ENCODE peak calls at places on chromosomes 16 and 17, in five cellular contexts. N, I, J, F and D are unnamed samples.

GRCh38 chr17:49898547-49899490 is 51.0 kb upstream of the TAC4 start:
- DNase-seq in F (no peak), J (no peak), I (no peak), N (no peak), D (no peak)

GRCh38 chr17:49730078-49730786 is 22.5 kb upstream of the SLC35B1 start:
- DNase-seq in I (peak), N (peak), F (no peak), J (no peak), D (no peak)

GRCh38 chr17:78253946-78254672 is 22.7 kb downstream of the TMEM235 start:
- DNase-seq in I (peak), F (peak), J (peak), N (no peak), D (peak)

GRCh38 chr17:58282442-58282841 is 1.7 kb upstream of the MPO start:
- DNase-seq in N (no peak), J (peak), F (no peak), I (no peak), D (no peak)

GRCh38 chr17:10171057-10171456 is 27.3 kb downstream of the GAS7 start:
- DNase-seq in I (peak), J (no peak), F (no peak), N (no peak), D (no peak)

GRCh38 chr16:4795828-4796572 is 831 bp downstream of the SMIM22 start:
- DNase-seq in N (no peak), J (no peak), F (no peak), I (no peak), D (no peak)

GRCh38 chr17:50675627-50676026 is 32.1 kb downstream of the ANKRD40 start:
- DNase-seq in J (peak), N (no peak), I (no peak), F (no peak), D (no peak)

GRCh38 chr17:50170662-50171370 is 5.0 kb downstream of the SGCA start:
- DNase-seq in J (no peak), N (no peak), I (no peak), F (no peak), D (no peak)

GRCh38 chr17:81423698-81424071 is 28.4 kb downstream of the BAHCC1 start:
- DNase-seq in N (no peak), I (no peak), F (no peak), J (no peak), D (no peak)

GRCh38 chr17:81424613-81425017 is 29.4 kb downstream of the BAHCC1 start:
- DNase-seq in J (no peak), N (no peak), F (no peak), I (no peak), D (no peak)

GRCh38 chr17:81420769-81421462 is 25.7 kb downstream of the BAHCC1 start:
- DNase-seq in I (peak), F (no peak), J (peak), N (no peak), D (no peak)

GRCh38 chr17:81424151-81424550 is 28.9 kb downstream of the BAHCC1 start:
- DNase-seq in F (no peak), J (no peak), N (no peak), I (no peak), D (no peak)

GRCh38 chr17:81422776-81423697 is 27.8 kb downstream of the BAHCC1 start:
- DNase-seq in N (no peak), I (peak), F (no peak), J (peak), D (no peak)
- H3K4me3 ChIP-seq in N (peak), I (peak), F (no peak), J (no peak), D (no peak)

GRCh38 chr17:42670925-42671657 is 5.7 kb downstream of the PLEKHH3 start:
- DNase-seq in F (no peak), J (no peak), N (no peak), I (no peak), D (no peak)

GRCh38 chr17:42672038-42672437 is 4.8 kb downstream of the PLEKHH3 start:
- DNase-seq in J (no peak), N (no peak), F (no peak), I (no peak), D (no peak)

GRCh38 chr17:42673266-42673884 is 3.4 kb downstream of the PLEKHH3 start:
- DNase-seq in F (no peak), J (no peak), I (no peak), N (no peak), D (no peak)

GRCh38 chr17:42669705-42670198 is 7.0 kb downstream of the PLEKHH3 start:
- DNase-seq in I (no peak), N (no peak), J (no peak), F (no peak), D (peak)

GRCh38 chr17:42670199-42670924 is 6.4 kb downstream of the PLEKHH3 start:
- DNase-seq in J (no peak), F (peak), N (no peak), I (no peak), D (no peak)
- H3K4me3 ChIP-seq in J (no peak), F (no peak), N (no peak), I (no peak), D (peak)

GRCh38 chr16:1533443-1533951 is at the start of gene TMEM204:
- DNase-seq in N (no peak), F (no peak), I (peak), J (peak), D (no peak)
- H3K4me3 ChIP-seq in N (peak), F (no peak), I (peak), J (peak), D (no peak)

GRCh38 chr16:88881675-88882357 is 15.4 kb upstream of the PABPN1L start:
- DNase-seq in F (no peak), J (no peak), I (no peak), N (no peak), D (no peak)
- H3K4me3 ChIP-seq in F (no peak), J (no peak), I (no peak), N (no peak), D (peak)

DNA sequence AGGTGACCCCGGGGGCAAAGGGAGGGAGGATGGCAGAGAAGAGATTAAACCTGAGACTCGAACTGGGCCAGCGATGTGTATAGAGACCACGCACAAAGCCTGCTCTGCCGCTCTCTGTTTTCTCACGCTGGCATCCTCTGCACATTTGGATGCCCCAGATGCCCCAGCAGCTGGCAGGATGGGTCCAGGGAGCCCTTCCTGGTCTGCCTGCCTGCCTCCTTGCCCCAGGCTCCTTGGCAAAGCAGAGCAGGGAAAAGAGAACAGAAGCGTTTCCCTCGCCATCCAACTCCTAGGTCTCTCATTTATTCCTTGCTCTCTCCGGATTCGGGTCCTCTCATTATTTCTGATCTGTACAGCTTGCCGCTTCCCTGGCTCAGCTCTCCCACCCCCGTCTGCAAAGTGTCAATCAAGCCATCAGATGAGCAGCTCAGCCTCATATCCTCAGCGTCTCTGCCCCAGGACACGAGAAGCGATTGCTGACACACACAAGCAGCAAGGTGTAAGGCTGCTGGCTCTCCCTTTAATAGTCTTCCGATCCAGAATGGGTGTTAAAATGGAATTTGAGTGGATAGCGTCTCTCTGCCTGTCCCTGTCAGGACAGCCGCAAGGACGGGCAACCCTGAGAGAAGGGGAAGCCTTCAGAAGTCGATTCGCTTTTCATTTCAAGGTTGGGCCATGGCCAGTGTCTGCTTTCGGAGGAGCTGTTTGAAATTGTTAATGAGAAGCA is 5.0 kb upstream of the PIPOX start:
- DNase-seq in J (no peak), I (no peak), F (no peak), N (no peak), D (no peak)
- H3K4me3 ChIP-seq in J (no peak), I (no peak), F (no peak), N (no peak), D (no peak)

GRCh38 chr17:4908711-4909496 is 6.0 kb upstream of the CHRNE start:
- DNase-seq in I (peak), N (peak), F (peak), J (peak), D (peak)
- H3K4me3 ChIP-seq in I (no peak), N (no peak), F (no peak), J (no peak), D (no peak)

DNA sequence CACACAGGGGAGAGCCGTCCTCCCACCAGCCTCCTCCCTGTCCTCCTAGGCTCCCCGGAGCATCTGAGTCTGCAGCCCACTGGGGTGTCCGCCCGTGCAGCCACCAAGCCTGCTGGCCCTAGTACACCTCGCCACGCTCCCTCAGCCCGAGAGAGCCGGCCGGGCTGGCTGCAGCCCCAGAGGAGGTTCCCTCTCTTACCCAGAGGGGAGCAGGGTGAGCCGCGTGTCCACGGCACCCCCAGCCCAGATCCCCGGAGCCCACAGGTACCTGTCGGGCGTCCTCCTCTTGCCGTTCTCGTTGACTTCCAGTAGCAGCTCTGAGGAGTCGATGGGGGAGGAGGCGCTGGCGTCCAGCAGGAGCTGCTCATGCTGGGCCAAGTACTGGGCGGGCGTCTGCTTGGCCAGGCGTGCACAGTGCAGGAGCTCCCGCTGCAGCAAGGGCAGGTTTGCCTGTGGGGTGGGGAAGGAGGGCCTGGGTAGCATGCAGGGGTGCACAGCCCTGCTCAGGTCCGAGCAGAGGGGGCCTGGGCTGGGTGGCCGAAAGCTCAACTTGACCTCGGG is 19.3 kb upstream of the PABPN1L start:
- DNase-seq in F (no peak), I (no peak), J (no peak), N (no peak), D (no peak)
- H3K4me3 ChIP-seq in F (no peak), I (no peak), J (no peak), N (no peak), D (no peak)

DNA sequence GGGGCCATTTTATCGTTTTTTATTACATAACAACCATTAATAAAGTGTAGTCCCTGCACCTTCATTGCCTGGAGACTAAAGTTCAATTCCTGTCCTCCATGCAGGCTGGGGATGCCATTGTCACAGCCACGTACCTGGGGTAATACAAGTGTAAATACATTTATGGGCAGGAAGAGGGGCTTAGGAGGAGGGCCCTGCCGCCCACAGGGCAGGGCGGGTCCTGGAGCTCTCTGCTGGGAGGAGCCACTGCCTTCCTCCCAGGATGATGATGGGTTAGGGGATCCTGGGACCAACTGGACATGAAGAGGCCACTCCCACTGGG is 44.0 kb upstream of the SLC38A10 start:
- DNase-seq in I (no peak), F (no peak), J (no peak), N (no peak), D (peak)
- H3K4me3 ChIP-seq in I (no peak), F (no peak), J (no peak), N (no peak), D (no peak)

DNA sequence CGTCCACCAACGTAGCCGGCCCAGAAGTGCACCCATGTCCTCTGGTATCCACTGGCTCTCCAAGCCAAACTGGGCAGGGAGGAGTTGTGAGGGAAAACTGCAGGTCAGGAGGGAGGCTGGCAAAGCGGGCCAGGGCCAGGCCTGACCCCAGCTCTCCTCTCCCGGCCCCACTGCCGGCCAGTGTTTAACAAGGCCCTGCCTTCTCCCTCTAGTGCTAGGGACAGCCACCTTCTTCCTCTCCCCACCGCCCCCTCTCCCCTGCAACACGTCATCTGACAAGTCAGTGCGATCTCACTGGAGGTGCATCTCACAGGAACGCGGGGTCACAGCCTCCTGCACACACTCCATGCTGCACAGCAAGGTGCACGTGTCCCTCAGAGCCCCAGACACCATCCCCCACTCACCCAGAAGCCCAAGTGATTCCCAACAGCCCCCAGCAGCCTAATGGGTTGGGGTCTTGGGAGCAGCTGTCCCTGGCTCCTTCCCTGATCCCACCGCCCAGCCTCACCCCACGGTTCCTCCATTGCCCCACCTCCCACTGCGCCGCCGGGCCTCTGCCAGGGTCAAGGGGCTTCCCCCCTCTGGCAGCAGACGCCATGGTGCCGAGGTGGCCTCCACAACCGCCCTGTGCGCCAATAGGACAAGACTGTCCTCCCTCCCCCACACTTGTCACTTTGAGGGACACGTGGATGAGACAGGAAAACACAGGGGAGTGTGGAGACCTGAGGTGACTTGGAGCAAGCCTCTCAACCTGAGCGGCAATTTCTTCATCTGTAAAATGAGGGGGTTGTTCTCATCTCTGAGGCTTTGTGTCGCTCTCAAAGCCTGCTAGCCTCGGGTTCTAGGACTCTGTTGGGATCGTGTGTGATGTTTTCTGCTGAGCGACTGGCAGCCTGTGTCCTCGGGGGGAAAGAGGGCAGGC is 1.1 kb upstream of the ACE start:
- DNase-seq in F (no peak), J (no peak), N (no peak), I (no peak), D (peak)
- H3K4me3 ChIP-seq in F (no peak), J (peak), N (peak), I (no peak), D (peak)

GRCh38 chr17:21036361-21036881 is 6.4 kb downstream of the USP22 start:
- DNase-seq in J (no peak), F (no peak), I (no peak), N (no peak), D (no peak)
- H3K4me3 ChIP-seq in J (no peak), F (no peak), I (no peak), N (peak), D (no peak)